ENCODE peak calls at places on chromosomes 1 and 21, in seven cellular contexts. X is kidney epithelial cell; Y is GM12891; J is left ventricle myocardium inferior; S is neuronal stem cell; V is EH; E is activated CD4-positive, alpha-beta T cell treated with anti-CD3 and anti-CD28 coated beads, Interleukin-2, amount 10 ng/mL, durations not matched to agents 7 days and 5 days. I is an unnamed sample.
A peak's percentile ranks its signal among the peaks of the same experiment; 100 is the strongest.

GRCh38 chr1:153790282-153790995 is 15.2 kb downstream of the SLC27A3 start:
- DNase-seq in X (no peak), Y (no peak), J (peak; percentile 84), S (no peak), V (peak; percentile 84), E (no peak), I (peak; percentile 87)

GRCh38 chr21:21807598-21807903 is 809.3 kb downstream of the NCAM2 start:
- DNase-seq in X (no peak), Y (no peak), J (no peak), S (no peak), V (no peak), E (no peak), I (no peak)

GRCh38 chr1:235999259-235999925 is 65.5 kb downstream of the NID1 start:
- DNase-seq in X (peak; percentile 81), Y (peak; percentile 34), J (no peak), S (no peak), V (peak; percentile 98), E (peak; percentile 72), I (no peak)

GRCh38 chr1:109579496-109579895 is 31.1 kb downstream of the GNAI3 start:
- DNase-seq in X (no peak), Y (no peak), J (no peak), S (no peak), V (peak; percentile 28), E (no peak), I (no peak)

GRCh38 chr1:2416403-2416802 is 4.0 kb upstream of the PEX10 start:
- DNase-seq in X (no peak), Y (no peak), J (no peak), S (no peak), V (no peak), E (peak; percentile 53), I (no peak)

GRCh38 chr1:20123696-20124450 is 4.5 kb upstream of the PLA2G2D start:
- DNase-seq in X (no peak), Y (no peak), J (no peak), S (no peak), V (no peak), E (no peak), I (no peak)

GRCh38 chr1:88230126-88230525 is 453.9 kb upstream of the PKN2 start:
- DNase-seq in X (no peak), Y (no peak), J (no peak), S (no peak), V (no peak), E (no peak), I (no peak)

GRCh38 chr1:162580315-162580714 is 18.8 kb downstream of the UAP1 start:
- DNase-seq in X (no peak), Y (no peak), J (no peak), S (no peak), V (no peak), E (no peak), I (no peak)

GRCh38 chr1:98119793-98120192 is 199.0 kb upstream of the DPYD start:
- DNase-seq in X (no peak), Y (no peak), J (no peak), S (peak; percentile 23), V (peak; percentile 48), E (no peak), I (no peak)

GRCh38 chr1:53465023-53465957 is 6.1 kb downstream of the DMRTB1 start:
- DNase-seq in X (no peak), Y (no peak), J (no peak), S (no peak), V (peak; percentile 10), E (no peak), I (no peak)

GRCh38 chr1:103525114-103525606 is 339 bp upstream of the RNPC3 start:
- DNase-seq in X (no peak), Y (no peak), J (no peak), S (peak; percentile 40), V (peak; percentile 63), E (no peak), I (no peak)

GRCh38 chr21:10627316-10627863 is 106.0 kb downstream of the TPTE start:
- DNase-seq in X (no peak), Y (no peak), J (no peak), S (no peak), V (no peak), E (no peak), I (no peak)

GRCh38 chr1:246947255-246947654 is 15.5 kb upstream of the AHCTF1 start:
- DNase-seq in X (no peak), Y (no peak), J (peak; percentile 47), S (no peak), V (peak; percentile 59), E (no peak), I (peak; percentile 71)

GRCh38 chr1:182185822-182186756 is 124.6 kb upstream of the ZNF648 start:
- DNase-seq in X (peak; percentile 90), Y (no peak), J (no peak), S (peak; percentile 20), V (peak; percentile 92), E (no peak), I (no peak)

GRCh38 chr1:114078116-114078515 is 75.6 kb downstream of the SYT6 start:
- DNase-seq in X (no peak), Y (no peak), J (no peak), S (no peak), V (no peak), E (no peak), I (no peak)

GRCh38 chr21:33993286-33994231 is 78.0 kb upstream of the ATP5PO start:
- DNase-seq in X (no peak), Y (no peak), J (no peak), S (no peak), V (no peak), E (no peak), I (peak; percentile 17)

GRCh38 chr1:44609412-44609767 is 64.9 kb downstream of the TMEM53 start:
- DNase-seq in X (no peak), Y (no peak), J (peak; percentile 39), S (peak; percentile 62), V (peak; percentile 72), E (peak; percentile 27), I (peak; percentile 81)

GRCh38 chr1:150549496-150550221 is 451 bp downstream of the ADAMTSL4 start:
- DNase-seq in X (no peak), Y (no peak), J (peak; percentile 51), S (no peak), V (peak; percentile 48), E (no peak), I (peak; percentile 62)

I was measured in adrenal gland.